ENCODE peak calls at places on chromosomes 12 and 14, in six cellular contexts. One of them, this sample, is unnamed.

GRCh38 chr12:25495336-25496097 is 57.6 kb downstream of the LMNTD1 start:
- DNase-seq in GM23338: no peak
- DNase-seq in WTC11: no peak
- DNase-seq in H1: no peak
- DNase-seq in GM12878: no peak
- DNase-seq in K562: no peak
- DNase-seq in this sample: peak

GRCh38 chr14:50399251-50400032 is 2.8 kb upstream of the CDKL1 start:
- DNase-seq in H1: no peak
- DNase-seq in K562: no peak
- DNase-seq in GM12878: no peak
- DNase-seq in WTC11: no peak
- DNase-seq in GM23338: no peak
- DNase-seq in this sample: no peak

GRCh38 chr14:52348796-52349195 is 34.7 kb downstream of the PTGER2 start:
- DNase-seq in H1: no peak
- DNase-seq in GM12878: no peak
- DNase-seq in GM23338: no peak
- DNase-seq in WTC11: no peak
- DNase-seq in K562: no peak
- DNase-seq in this sample: no peak

GRCh38 chr14:68626386-68626785 is 166.5 kb downstream of the ZFP36L1 start:
- DNase-seq in K562: no peak
- DNase-seq in GM12878: no peak
- DNase-seq in WTC11: no peak
- DNase-seq in H1: no peak
- DNase-seq in GM23338: no peak
- DNase-seq in this sample: no peak

GRCh38 chr12:989751-990278 is 1.2 kb upstream of the ERC1 start:
- DNase-seq in K562: no peak
- DNase-seq in GM23338: no peak
- DNase-seq in GM12878: no peak
- DNase-seq in H1: no peak
- DNase-seq in WTC11: no peak
- DNase-seq in this sample: peak

GRCh38 chr14:24181251-24182077 is 7.2 kb downstream of the IPO4 start:
- DNase-seq in GM23338: no peak
- DNase-seq in K562: no peak
- DNase-seq in GM12878: no peak
- DNase-seq in H1: no peak
- DNase-seq in WTC11: no peak
- DNase-seq in this sample: no peak

GRCh38 chr14:102760485-102761193 is 16.6 kb upstream of the TRAF3 start:
- DNase-seq in WTC11: peak
- DNase-seq in H1: no peak
- DNase-seq in K562: no peak
- DNase-seq in GM12878: no peak
- DNase-seq in GM23338: peak
- DNase-seq in this sample: no peak

GRCh38 chr14:88919502-88919901 is 95.1 kb downstream of the TTC8 start:
- DNase-seq in K562: no peak
- DNase-seq in GM12878: no peak
- DNase-seq in GM23338: no peak
- DNase-seq in WTC11: no peak
- DNase-seq in H1: no peak
- DNase-seq in this sample: no peak

GRCh38 chr12:49609059-49609874 is 3.8 kb upstream of the FAM186B start:
- DNase-seq in GM12878: no peak
- DNase-seq in H1: no peak
- DNase-seq in GM23338: no peak
- DNase-seq in K562: no peak
- DNase-seq in WTC11: no peak
- DNase-seq in this sample: no peak

GRCh38 chr12:701896-702539 is 38.8 kb upstream of the NINJ2 start:
- DNase-seq in WTC11: no peak
- DNase-seq in H1: no peak
- DNase-seq in GM23338: no peak
- DNase-seq in GM12878: no peak
- DNase-seq in K562: no peak
- DNase-seq in this sample: peak

GRCh38 chr14:100780646-100781355 is 45.1 kb upstream of the MEG3 start:
- DNase-seq in WTC11: no peak
- DNase-seq in K562: no peak
- DNase-seq in GM23338: no peak
- DNase-seq in GM12878: no peak
- DNase-seq in H1: no peak
- DNase-seq in this sample: no peak

GRCh38 chr14:33184587-33184986 is 245.9 kb downstream of the NPAS3 start:
- DNase-seq in GM12878: no peak
- DNase-seq in GM23338: peak
- DNase-seq in K562: no peak
- DNase-seq in WTC11: no peak
- DNase-seq in H1: no peak
- DNase-seq in this sample: no peak

GRCh38 chr12:85350356-85350755 is 70.3 kb downstream of the ALX1 start:
- DNase-seq in GM23338: no peak
- DNase-seq in WTC11: no peak
- DNase-seq in H1: no peak
- DNase-seq in K562: no peak
- DNase-seq in GM12878: no peak
- DNase-seq in this sample: no peak

GRCh38 chr12:109548258-109548657 is 25.0 kb downstream of the MMAB start:
- DNase-seq in WTC11: no peak
- DNase-seq in GM12878: no peak
- DNase-seq in K562: no peak
- DNase-seq in GM23338: no peak
- DNase-seq in H1: no peak
- DNase-seq in this sample: no peak

GRCh38 chr12:64390275-64390851 is at the start of gene C12orf56:
- DNase-seq in GM23338: peak
- DNase-seq in WTC11: peak
- DNase-seq in H1: no peak
- DNase-seq in GM12878: no peak
- DNase-seq in K562: peak
- DNase-seq in this sample: no peak

GRCh38 chr12:77720258-77720657 is 110.4 kb upstream of the NAV3 start:
- DNase-seq in H1: no peak
- DNase-seq in K562: no peak
- DNase-seq in WTC11: no peak
- DNase-seq in GM12878: no peak
- DNase-seq in GM23338: peak
- DNase-seq in this sample: no peak

GRCh38 chr12:24996820-24997219 is 47.9 kb upstream of the BCAT1 start:
- DNase-seq in GM12878: no peak
- DNase-seq in WTC11: no peak
- DNase-seq in GM23338: no peak
- DNase-seq in H1: no peak
- DNase-seq in K562: no peak
- DNase-seq in this sample: no peak

GRCh38 chr14:57732886-57733285 is 133.0 kb downstream of the SLC35F4 start:
- DNase-seq in GM12878: no peak
- DNase-seq in K562: no peak
- DNase-seq in H1: no peak
- DNase-seq in GM23338: no peak
- DNase-seq in WTC11: no peak
- DNase-seq in this sample: no peak

GRCh38 chr12:55717397-55718007 is 1.7 kb downstream of the BLOC1S1 start:
- DNase-seq in WTC11: no peak
- DNase-seq in K562: no peak
- DNase-seq in H1: no peak
- DNase-seq in GM12878: no peak
- DNase-seq in GM23338: no peak
- DNase-seq in this sample: no peak
- TF ChIP-seq CREB1 in WTC11: no peak
- TF ChIP-seq CREB1 in K562: no peak
- TF ChIP-seq CREB1 in H1: no peak
- TF ChIP-seq CREB1 in GM12878: peak
- TF ChIP-seq CREB1 in GM23338: no peak
- TF ChIP-seq CREB1 in this sample: no peak

GRCh38 chr14:95901014-95901413 is 24.4 kb downstream of the TUNAR start:
- DNase-seq in WTC11: no peak
- DNase-seq in GM12878: no peak
- DNase-seq in K562: no peak
- DNase-seq in H1: no peak
- DNase-seq in GM23338: no peak
- DNase-seq in this sample: no peak
- TF ChIP-seq CREB1 in WTC11: no peak
- TF ChIP-seq CREB1 in GM12878: no peak
- TF ChIP-seq CREB1 in K562: no peak
- TF ChIP-seq CREB1 in H1: no peak
- TF ChIP-seq CREB1 in GM23338: no peak
- TF ChIP-seq CREB1 in this sample: no peak

DNA sequence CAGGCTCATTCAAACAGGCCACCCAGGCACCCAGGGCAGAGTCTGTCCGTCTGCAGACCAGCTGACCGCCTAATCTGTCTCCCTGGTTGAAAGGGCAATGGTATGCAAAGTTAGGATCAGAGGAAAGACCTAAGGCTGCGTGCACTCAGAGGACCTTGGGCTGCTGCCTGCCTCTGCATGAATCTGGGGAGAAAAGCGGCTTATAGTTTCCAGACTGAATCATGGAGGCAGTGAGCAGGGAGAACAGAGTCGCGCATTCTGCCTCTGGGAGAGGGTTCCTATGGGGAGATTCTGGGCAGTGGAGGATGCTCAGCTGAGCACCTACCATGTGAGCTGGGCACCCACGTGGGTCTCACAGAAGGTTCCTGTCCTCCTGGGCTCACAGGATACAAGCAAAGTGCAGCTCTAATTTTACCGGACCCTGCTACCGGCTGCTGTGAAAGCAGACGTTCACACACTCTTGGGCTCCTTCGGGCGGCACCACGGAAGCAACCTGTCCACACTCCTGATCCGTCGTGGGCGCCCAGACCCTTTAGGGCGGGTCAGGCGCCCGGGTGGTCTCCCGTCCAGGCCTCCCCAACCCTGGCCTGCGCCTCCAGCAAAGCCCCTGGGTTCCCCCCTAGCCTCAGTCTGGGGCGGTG is 776 bp downstream of the SCARB1 start:
- DNase-seq in K562: peak
- DNase-seq in H1: no peak
- DNase-seq in GM23338: peak
- DNase-seq in WTC11: no peak
- DNase-seq in GM12878: no peak
- DNase-seq in this sample: no peak
- TF ChIP-seq CREB1 in K562: no peak
- TF ChIP-seq CREB1 in H1: no peak
- TF ChIP-seq CREB1 in GM23338: no peak
- TF ChIP-seq CREB1 in WTC11: no peak
- TF ChIP-seq CREB1 in GM12878: no peak
- TF ChIP-seq CREB1 in this sample: no peak

DNA sequence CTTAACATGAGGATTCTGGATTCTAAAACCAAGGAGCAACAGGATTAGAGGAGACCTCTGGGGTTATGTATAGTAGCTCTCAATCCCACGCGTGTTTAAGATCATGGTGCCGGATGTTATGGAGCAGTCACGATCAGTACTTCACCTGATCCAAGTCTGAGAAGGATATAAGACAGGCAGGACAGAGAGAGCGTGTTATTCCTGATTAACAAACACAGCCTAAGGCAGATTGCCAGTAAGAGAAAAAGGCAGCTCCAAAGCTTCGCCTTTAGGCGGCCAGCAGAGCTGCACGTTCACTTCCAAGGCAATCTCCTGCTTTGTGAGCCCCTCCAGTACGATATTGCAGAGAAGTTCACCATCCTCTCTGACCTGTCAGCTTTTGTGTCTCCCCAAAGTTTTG is 5.5 kb downstream of the SETD3 start:
- DNase-seq in K562: no peak
- DNase-seq in GM23338: peak
- DNase-seq in WTC11: no peak
- DNase-seq in H1: no peak
- DNase-seq in GM12878: no peak
- DNase-seq in this sample: no peak
- TF ChIP-seq CREB1 in K562: no peak
- TF ChIP-seq CREB1 in GM23338: no peak
- TF ChIP-seq CREB1 in WTC11: no peak
- TF ChIP-seq CREB1 in H1: no peak
- TF ChIP-seq CREB1 in GM12878: no peak
- TF ChIP-seq CREB1 in this sample: no peak

GRCh38 chr14:77131871-77132486 is 9.6 kb downstream of the ZDHHC22 start:
- DNase-seq in WTC11: no peak
- DNase-seq in GM23338: no peak
- DNase-seq in GM12878: no peak
- DNase-seq in K562: no peak
- DNase-seq in H1: no peak
- DNase-seq in this sample: no peak
- TF ChIP-seq CREB1 in WTC11: no peak
- TF ChIP-seq CREB1 in GM23338: no peak
- TF ChIP-seq CREB1 in GM12878: no peak
- TF ChIP-seq CREB1 in K562: no peak
- TF ChIP-seq CREB1 in H1: no peak
- TF ChIP-seq CREB1 in this sample: no peak

DNA sequence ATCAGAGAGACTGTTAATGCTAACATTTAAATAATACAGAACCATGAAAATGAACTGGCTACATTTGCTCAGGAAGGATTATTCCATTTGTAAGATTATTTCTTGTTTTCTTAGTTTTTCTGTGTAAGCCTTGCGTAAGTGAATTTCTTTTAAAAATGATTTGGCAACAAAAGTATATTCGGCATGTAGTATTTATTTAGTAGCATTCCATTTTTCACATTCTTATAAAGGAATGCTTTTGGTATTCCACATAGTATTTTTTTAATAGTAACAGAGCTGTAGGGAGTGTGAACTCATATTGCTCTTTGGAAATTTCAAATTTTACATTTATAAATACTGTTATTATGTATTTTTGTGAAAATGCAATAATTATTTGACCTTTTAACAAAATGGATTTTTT is 1.0 kb downstream of the PTPRQ start:
- DNase-seq in GM12878: no peak
- DNase-seq in K562: no peak
- DNase-seq in GM23338: no peak
- DNase-seq in WTC11: no peak
- DNase-seq in H1: no peak
- DNase-seq in this sample: no peak
- TF ChIP-seq CREB1 in GM12878: no peak
- TF ChIP-seq CREB1 in K562: no peak
- TF ChIP-seq CREB1 in GM23338: no peak
- TF ChIP-seq CREB1 in WTC11: no peak
- TF ChIP-seq CREB1 in H1: no peak
- TF ChIP-seq CREB1 in this sample: no peak

DNA sequence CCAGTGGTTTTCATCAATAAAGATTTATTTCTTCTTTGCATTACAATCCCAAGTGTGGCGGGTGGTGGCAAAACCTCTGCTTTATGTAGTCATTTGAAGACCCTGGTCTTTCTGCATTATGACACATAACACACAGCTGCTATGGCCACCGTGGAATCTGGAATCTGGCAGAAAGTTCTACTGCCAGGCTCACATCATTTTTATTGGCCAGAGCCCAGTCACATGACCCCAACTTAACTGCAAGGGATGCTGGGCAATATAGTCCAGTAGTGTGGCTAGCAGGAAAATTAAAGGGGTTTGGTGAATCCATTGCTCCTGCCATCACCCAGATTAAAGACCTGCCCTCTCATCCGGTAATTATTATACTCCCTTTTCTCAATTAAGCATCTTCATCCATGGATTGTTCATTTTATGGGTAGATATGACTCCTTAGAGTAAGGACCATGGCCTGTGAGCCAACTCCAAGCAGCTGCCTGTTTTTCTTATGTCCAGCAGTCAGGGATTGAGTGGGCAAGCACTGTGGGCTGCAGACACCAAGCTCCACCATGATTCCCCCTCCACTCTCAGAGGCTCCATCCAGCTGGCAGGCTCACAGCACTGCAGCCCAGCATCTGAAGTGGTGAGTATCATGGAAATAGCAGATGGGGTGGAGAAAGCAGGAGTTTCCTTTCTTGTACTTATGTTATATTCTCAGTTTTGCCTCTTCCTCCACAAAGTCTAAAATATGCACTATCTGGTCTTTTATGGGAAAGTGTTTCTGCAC is 1030.7 kb downstream of the AACS start:
- DNase-seq in GM23338: no peak
- DNase-seq in K562: no peak
- DNase-seq in GM12878: no peak
- DNase-seq in H1: no peak
- DNase-seq in WTC11: no peak
- DNase-seq in this sample: no peak
- TF ChIP-seq CREB1 in GM23338: no peak
- TF ChIP-seq CREB1 in K562: no peak
- TF ChIP-seq CREB1 in GM12878: no peak
- TF ChIP-seq CREB1 in H1: no peak
- TF ChIP-seq CREB1 in WTC11: no peak
- TF ChIP-seq CREB1 in this sample: no peak